ENCODE peak calls at places on chromosomes 11 and 22, in five cellular contexts. A is NCI-H1417, B is GM12891, Q is germinal center, G is posterior cingulate gyrus. T is an unnamed sample.
A peak's percentile ranks its signal among the peaks of the same experiment; 100 is the strongest.

GRCh38 chr11:36513965-36514364 is 3.9 kb upstream of the TRAF6 start:
- DNase-seq in A (no peak), G (no peak), Q (no peak), B (no peak), T (no peak)

GRCh38 chr11:30786392-30787120 is 200.4 kb upstream of the MPPED2 start:
- DNase-seq in B (no peak), G (no peak), A (no peak), Q (no peak), T (no peak)

GRCh38 chr11:114059984-114060401 is 482 bp downstream of the ZBTB16 start:
- DNase-seq in G (no peak), Q (no peak), B (no peak), A (peak; percentile 78), T (no peak)

GRCh38 chr22:45026511-45026910 is 16.7 kb upstream of the PHF21B start:
- DNase-seq in Q (no peak), B (no peak), A (no peak), G (peak; percentile 56), T (no peak)

GRCh38 chr11:64094463-64095223 is 58.9 kb downstream of the FLRT1 start:
- DNase-seq in G (no peak), Q (no peak), A (peak; percentile 67), B (no peak), T (no peak)

GRCh38 chr11:120285256-120285655 is 39.8 kb upstream of the TLCD5 start:
- DNase-seq in B (no peak), G (no peak), Q (no peak), A (no peak), T (no peak)

GRCh38 chr22:45493286-45493771 is 9.4 kb upstream of the FBLN1 start:
- DNase-seq in A (no peak), Q (no peak), B (no peak), G (no peak), T (no peak)

GRCh38 chr11:65579291-65579690 is 3.4 kb downstream of the EHBP1L1 start:
- DNase-seq in B (no peak), Q (no peak), A (no peak), G (no peak), T (no peak)

GRCh38 chr22:42877597-42878340 is 20.7 kb upstream of the ARFGAP3 start:
- DNase-seq in A (no peak), Q (no peak), G (no peak), B (no peak), T (no peak)

GRCh38 chr11:60924110-60924905 is at the start of gene TMEM132A:
- DNase-seq in Q (no peak), B (peak; percentile 75), G (peak; percentile 98), A (peak; percentile 84), T (no peak)

GRCh38 chr11:125995313-125995712 is 49.5 kb downstream of the VSIG10L2 start:
- DNase-seq in B (no peak), Q (no peak), A (no peak), G (peak; percentile 87), T (no peak)

T was measured in NAMALWA.